ENCODE peak calls at places on chromosomes 6 and 20, in eight cellular contexts. Z is naive thymus-derived CD4-positive, alpha-beta T cell; T is Peyer's patch; A is heart left ventricle; R is MM.1S; C is adrenal gland; D is CD8-positive, alpha-beta memory T cell; Y is fibroblast of lung. K is an unnamed sample.

GRCh38 chr6:78770766-78771165 is 96.6 kb upstream of the IRAK1BP1 start:
- DNase-seq in Y (no peak), C (no peak), A (no peak), D (no peak), R (no peak), Z (no peak), T (no peak), K (no peak)

GRCh38 chr6:73801652-73802268 is 105.8 kb downstream of the CD109 start:
- DNase-seq in T (no peak), R (no peak), A (no peak), Y (no peak), D (no peak), Z (no peak), C (no peak), K (no peak)

GRCh38 chr6:131575834-131576478 is 2.9 kb downstream of the ARG1 start:
- DNase-seq in T (no peak), Y (no peak), A (no peak), R (no peak), Z (no peak), C (no peak), D (no peak), K (no peak)

GRCh38 chr6:64680446-64680845 is 1026.6 kb downstream of the EYS start:
- DNase-seq in T (no peak), R (no peak), Y (peak), D (no peak), Z (no peak), C (no peak), A (no peak), K (no peak)

GRCh38 chr6:143395699-143396098 is 54.8 kb downstream of the ADAT2 start:
- DNase-seq in Y (no peak), C (no peak), T (no peak), Z (no peak), R (no peak), D (no peak), A (no peak), K (no peak)

GRCh38 chr6:130018830-130019795 is 732 bp downstream of the L3MBTL3 start:
- DNase-seq in A (peak), C (peak), D (peak), Y (peak), T (peak), R (peak), Z (peak), K (no peak)

GRCh38 chr20:25586877-25587276 is 1.5 kb upstream of the NINL start:
- DNase-seq in Z (no peak), R (no peak), D (no peak), C (no peak), A (no peak), T (no peak), Y (peak), K (no peak)

GRCh38 chr20:57514273-57514751 is 10.6 kb downstream of the CTCFL start:
- DNase-seq in R (peak), T (peak), A (no peak), Y (peak), D (no peak), Z (peak), C (peak), K (no peak)

GRCh38 chr6:73566954-73567591 is 46.2 kb upstream of the EEF1A1 start:
- DNase-seq in T (peak), A (no peak), R (no peak), Y (peak), C (peak), Z (no peak), D (no peak), K (peak)

GRCh38 chr6:139135578-139136545 is 982 bp downstream of the HECA start:
- DNase-seq in R (peak), Z (peak), Y (no peak), T (peak), C (peak), A (peak), D (peak), K (no peak)

GRCh38 chr20:23680151-23680550 is 8.7 kb downstream of the CST4 start:
- DNase-seq in A (no peak), Y (no peak), D (no peak), R (no peak), C (no peak), Z (no peak), T (no peak), K (no peak)

GRCh38 chr6:143264291-143264834 is 186.1 kb downstream of the ADAT2 start:
- DNase-seq in Y (no peak), R (no peak), D (no peak), C (no peak), A (no peak), T (no peak), Z (no peak), K (no peak)

GRCh38 chr6:24321538-24322162 is 36.2 kb downstream of the DCDC2 start:
- DNase-seq in A (no peak), R (no peak), Z (no peak), D (no peak), T (no peak), C (no peak), Y (peak), K (no peak)

GRCh38 chr6:27872634-27873028 is 39.6 kb downstream of the OR2B2 start:
- DNase-seq in R (no peak), D (no peak), T (no peak), Z (no peak), A (no peak), Y (no peak), C (no peak), K (no peak)

GRCh38 chr6:24847402-24847801 is 48.7 kb upstream of the ARMH2 start:
- DNase-seq in C (peak), Z (no peak), T (no peak), R (no peak), D (no peak), Y (no peak), A (no peak), K (no peak)

GRCh38 chr20:10536531-10536930 is 101.4 kb downstream of the SLX4IP start:
- DNase-seq in A (no peak), T (no peak), Z (no peak), C (peak), D (peak), R (peak), Y (peak), K (no peak)

GRCh38 chr20:36236786-36237121 is 476 bp downstream of the AAR2 start:
- DNase-seq in A (no peak), C (no peak), T (no peak), Y (no peak), Z (no peak), R (no peak), D (no peak), K (no peak)

GRCh38 chr20:50534567-50534966 is 24.4 kb downstream of the PTPN1 start:
- DNase-seq in C (peak), Z (no peak), Y (peak), D (no peak), A (no peak), T (no peak), R (no peak), K (no peak)

GRCh38 chr6:13234130-13234529 is 94.2 kb downstream of the TBC1D7 start:
- DNase-seq in T (no peak), R (no peak), Y (peak), D (no peak), Z (no peak), C (no peak), A (no peak), K (no peak)

GRCh38 chr20:58721951-58722371 is 29.4 kb downstream of the NPEPL1 start:
- DNase-seq in T (peak), C (peak), A (peak), Y (no peak), R (no peak), D (no peak), Z (peak), K (no peak)

GRCh38 chr6:138109042-138109997 is 2.1 kb upstream of the PERP start:
- DNase-seq in Y (peak), T (peak), C (peak), R (peak), D (peak), A (no peak), Z (peak), K (no peak)

GRCh38 chr20:32789896-32790750 is 27.9 kb downstream of the DNMT3B start:
- DNase-seq in D (peak), A (peak), R (peak), Y (peak), T (peak), Z (peak), C (peak), K (no peak)

GRCh38 chr20:49612127-49612738 is 44.3 kb upstream of the PTGIS start:
- DNase-seq in Y (no peak), D (no peak), R (no peak), A (no peak), Z (no peak), T (no peak), C (no peak), K (no peak)

GRCh38 chr6:10395171-10395945 is 19.5 kb downstream of the TFAP2A start:
- DNase-seq in Z (no peak), Y (no peak), A (no peak), R (no peak), D (no peak), T (no peak), C (no peak), K (no peak)

DNA sequence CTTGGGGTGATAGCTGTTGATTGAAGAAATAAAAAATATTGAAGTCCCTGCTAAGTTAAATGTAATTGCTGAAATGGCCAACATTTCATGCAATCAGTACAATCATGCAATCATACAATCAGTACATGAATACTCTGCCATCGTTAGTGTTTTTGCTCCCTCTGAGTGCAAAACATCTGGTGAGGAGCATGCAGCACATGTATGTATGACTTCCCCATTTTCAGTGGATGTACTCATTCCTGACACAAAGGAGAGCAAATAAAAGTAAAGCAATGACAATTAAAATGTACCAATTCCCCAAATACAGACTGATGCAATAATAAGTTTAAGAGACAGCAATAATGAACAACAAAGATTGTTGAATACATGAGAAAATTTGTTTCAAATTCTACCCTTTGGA is 140.7 kb downstream of the PLCB1 start:
- DNase-seq in C (no peak), T (no peak), A (no peak), R (no peak), Y (no peak), Z (no peak), D (no peak), K (no peak)
- H3K27ac ChIP-seq in C (no peak), T (no peak), A (no peak), R (no peak), Y (no peak), Z (no peak), D (no peak), K (no peak)

DNA sequence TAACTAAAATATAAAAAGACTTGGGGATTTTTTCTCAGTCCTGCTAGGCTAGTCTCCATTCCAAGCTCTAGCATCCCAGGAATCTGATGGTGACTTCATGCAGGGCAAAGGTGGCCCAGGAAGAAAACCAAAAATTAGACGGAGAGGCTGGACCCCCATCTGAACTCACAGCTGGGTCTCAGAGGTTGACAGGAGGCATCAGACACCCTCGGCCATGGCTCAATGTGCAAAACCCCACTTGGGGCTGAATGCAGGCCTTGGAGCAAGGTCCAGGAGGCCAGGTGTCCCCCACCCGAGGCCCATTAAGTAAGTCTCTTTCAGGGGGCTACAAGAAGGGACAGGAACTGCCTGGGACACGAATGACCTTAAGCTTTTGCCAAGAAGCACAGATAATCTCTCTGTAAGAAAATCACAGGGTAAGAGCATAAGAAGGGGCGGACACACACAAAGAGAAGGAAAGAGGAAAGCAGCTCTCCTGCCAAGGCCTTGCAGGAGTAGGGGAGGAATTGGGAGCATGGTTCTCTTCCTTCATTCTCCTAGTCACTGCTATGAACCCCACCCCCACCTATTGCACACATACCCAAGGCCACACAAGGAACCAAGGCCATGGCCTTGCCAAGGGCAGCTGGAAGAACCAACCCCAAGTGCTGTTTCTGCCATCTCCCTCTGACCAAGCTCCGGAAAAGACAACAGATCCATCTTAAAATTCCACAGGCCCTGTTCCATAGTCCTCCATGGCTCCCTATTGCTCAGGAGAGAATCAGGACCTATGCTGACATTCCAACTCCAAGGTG is 31.6 kb downstream of the TRAM2 start:
- DNase-seq in R (no peak), Z (no peak), A (no peak), Y (peak), T (no peak), D (no peak), C (no peak), K (no peak)
- H3K27ac ChIP-seq in R (peak), Z (no peak), A (no peak), Y (peak), T (no peak), D (no peak), C (peak), K (no peak)

GRCh38 chr20:44018684-44019637 is 104.3 kb downstream of the TOX2 start:
- DNase-seq in R (no peak), D (no peak), Z (no peak), T (no peak), C (no peak), A (no peak), Y (peak), K (no peak)
- H3K27ac ChIP-seq in R (no peak), D (no peak), Z (no peak), T (no peak), C (no peak), A (no peak), Y (no peak), K (no peak)

GRCh38 chr6:149060300-149060984 is 257.1 kb upstream of the TAB2 start:
- DNase-seq in T (peak), Z (peak), C (no peak), D (peak), R (no peak), A (peak), Y (no peak), K (no peak)
- H3K27ac ChIP-seq in T (peak), Z (no peak), C (no peak), D (no peak), R (no peak), A (no peak), Y (no peak), K (peak)

DNA sequence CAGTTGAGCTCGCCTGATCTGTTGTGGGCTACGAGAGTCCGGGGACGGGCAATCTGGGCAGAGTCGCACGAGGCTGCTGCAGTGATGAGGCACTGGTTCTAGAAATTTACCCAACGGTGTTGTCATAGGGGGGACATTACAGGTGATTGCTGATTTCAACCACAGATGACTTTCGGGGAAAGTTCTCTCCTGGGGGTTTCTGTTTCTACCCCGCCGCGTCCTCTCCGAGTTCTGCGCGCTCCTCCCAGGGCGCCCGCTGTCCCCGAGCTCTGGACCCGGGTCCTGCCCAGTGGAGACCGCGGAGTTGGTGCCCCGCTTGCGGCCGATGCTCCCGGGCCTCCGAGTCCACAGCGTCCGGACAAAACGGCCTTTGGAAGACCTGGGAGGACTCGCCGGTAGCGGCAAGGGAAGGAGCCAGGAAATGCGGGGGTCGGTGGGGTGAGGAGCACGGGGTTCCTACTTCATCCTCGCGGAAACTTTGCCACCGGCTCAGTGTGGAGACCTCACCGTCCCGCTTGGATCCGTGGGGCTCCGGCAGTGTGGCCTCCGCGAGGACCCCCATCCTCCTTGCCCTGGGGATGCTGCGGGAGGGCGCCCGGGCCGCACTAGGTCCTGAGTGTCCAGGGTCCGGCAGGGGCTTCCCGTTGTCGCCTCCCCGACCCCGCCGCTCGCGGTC is 12.3 kb upstream of the RAET1L start:
- DNase-seq in Y (no peak), Z (no peak), C (no peak), A (no peak), T (no peak), D (no peak), R (no peak), K (no peak)
- H3K27ac ChIP-seq in Y (no peak), Z (no peak), C (no peak), A (no peak), T (no peak), D (no peak), R (no peak), K (no peak)

DNA sequence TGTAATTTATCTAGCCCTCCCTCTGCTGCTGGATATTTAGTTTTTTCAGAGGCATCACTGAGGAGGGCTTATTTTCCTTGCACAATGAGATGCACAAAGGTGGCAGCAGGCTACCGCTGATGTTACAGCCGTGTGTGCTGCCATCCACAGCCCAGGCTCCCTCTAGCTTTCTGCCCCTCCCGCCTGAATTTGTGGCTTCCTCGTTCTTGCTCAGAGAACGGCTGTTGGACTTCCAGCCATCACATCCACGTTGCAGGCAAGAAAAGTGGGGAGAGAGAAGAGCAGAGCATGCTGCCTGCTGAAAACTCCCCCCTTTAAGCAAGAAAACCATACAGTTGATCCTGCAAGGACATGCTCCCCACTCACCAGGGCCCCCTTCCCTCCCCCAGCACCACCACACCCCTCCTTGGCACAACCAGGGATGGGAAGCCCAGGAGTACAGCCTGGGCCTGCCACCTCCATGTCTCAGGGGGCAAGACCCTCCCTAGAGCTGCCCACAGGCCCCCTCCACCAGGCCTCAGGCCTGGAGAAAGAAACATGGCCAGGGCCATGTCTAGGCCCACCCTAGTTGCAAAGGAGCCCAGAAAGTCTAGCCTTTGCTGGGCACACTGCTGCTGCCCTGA is 102.5 kb downstream of the MRPL14 start:
- DNase-seq in R (no peak), Z (no peak), D (no peak), C (peak), Y (no peak), A (no peak), T (peak), K (no peak)
- H3K27ac ChIP-seq in R (no peak), Z (no peak), D (no peak), C (no peak), Y (no peak), A (no peak), T (no peak), K (no peak)

DNA sequence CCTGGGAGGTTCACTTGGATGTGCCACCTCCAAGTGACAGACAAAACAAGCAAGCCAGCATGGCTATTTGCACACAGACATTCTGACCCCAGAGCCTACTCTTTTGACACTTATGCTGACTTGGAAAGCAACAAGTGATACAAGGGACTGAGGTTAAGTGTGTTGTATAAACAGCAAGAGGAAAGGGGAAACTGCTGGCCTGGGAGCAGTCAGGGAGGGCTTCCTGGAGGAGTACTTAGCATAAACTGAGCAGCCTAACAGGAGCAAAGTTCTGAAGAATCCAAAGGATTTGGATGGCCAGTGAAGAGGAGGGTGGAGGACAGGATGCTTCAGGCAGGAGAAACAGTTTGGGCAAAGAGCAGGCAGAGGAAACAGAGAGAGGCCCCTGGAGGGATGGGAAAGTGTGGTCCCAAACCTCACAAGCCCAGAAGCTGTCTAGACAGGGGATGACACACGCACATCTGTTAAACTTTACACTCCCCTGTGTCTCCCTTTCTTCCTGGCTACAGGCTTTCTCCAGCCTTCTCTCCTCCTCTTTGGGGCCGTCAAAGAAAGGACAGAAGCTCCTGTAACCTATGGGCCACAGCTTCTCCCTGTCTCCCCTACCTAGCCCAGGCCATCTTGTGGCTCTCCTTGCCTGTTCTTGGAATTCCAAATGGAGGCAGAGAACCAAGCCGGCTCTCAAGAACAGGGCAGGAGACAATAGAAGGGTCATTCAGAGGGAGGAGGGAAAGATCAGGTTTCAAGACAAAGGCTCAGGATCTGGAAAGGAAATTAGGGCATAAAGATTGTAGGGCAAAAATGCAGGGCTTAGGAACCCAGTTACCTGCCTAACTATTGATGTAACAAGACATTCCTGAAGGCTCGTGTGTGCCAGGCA is 19.3 kb downstream of the SULF2 start:
- DNase-seq in D (no peak), A (no peak), T (no peak), Z (no peak), R (no peak), Y (peak), C (no peak), K (no peak)
- H3K27ac ChIP-seq in D (no peak), A (peak), T (no peak), Z (no peak), R (peak), Y (no peak), C (no peak), K (no peak)

K was measured in epithelial cell of prostate.